ENCODE peak calls at places on chromosomes 11 and 22, in five cellular contexts. F is HEK293T, J is H1, T is HepG2, P is NT2/D1. V is an unnamed sample.

GRCh38 chr11:63985812-63986155 is 454 bp upstream of the OTUB1 start:
- DNase-seq in J (no peak), F (no peak), P (no peak), T (no peak), V (peak)

GRCh38 chr11:359181-359714 is 10.1 kb upstream of the B4GALNT4 start:
- DNase-seq in P (no peak), J (no peak), F (no peak), T (no peak), V (no peak)

GRCh38 chr11:124672531-124673215 is 866 bp downstream of the SIAE start:
- DNase-seq in P (no peak), J (no peak), F (no peak), T (no peak), V (no peak)

GRCh38 chr11:3021125-3021524 is 29.0 kb upstream of the NAP1L4 start:
- DNase-seq in T (peak), F (peak), J (no peak), P (peak), V (no peak)

GRCh38 chr11:26827567-26828037 is 105.7 kb upstream of the SLC5A12 start:
- DNase-seq in J (no peak), F (no peak), T (no peak), P (no peak), V (no peak)

GRCh38 chr11:1305063-1305495 is 4.4 kb downstream of the TOLLIP start:
- DNase-seq in T (no peak), F (no peak), P (no peak), J (peak), V (no peak)

GRCh38 chr11:65308281-65308891 is 6.3 kb upstream of the CDC42EP2 start:
- DNase-seq in T (no peak), F (no peak), J (no peak), P (no peak), V (no peak)

GRCh38 chr11:27385245-27385644 is 22.2 kb upstream of the CCDC34 start:
- DNase-seq in F (no peak), P (no peak), J (no peak), T (no peak), V (no peak)

GRCh38 chr11:119607726-119608125 is 121.3 kb downstream of the NECTIN1 start:
- DNase-seq in F (no peak), P (no peak), T (no peak), J (no peak), V (no peak)

GRCh38 chr11:117037279-117037951 is 60.8 kb downstream of the SIK3 start:
- DNase-seq in T (no peak), J (no peak), P (no peak), F (no peak), V (no peak)

GRCh38 chr11:10625281-10625981 is 57.0 kb upstream of the LYVE1 start:
- DNase-seq in T (no peak), P (no peak), J (peak), F (no peak), V (no peak)

GRCh38 chr22:50192056-50192824 is 6.5 kb downstream of the TRABD start:
- DNase-seq in P (no peak), F (no peak), T (no peak), J (no peak), V (no peak)

GRCh38 chr11:66101055-66101454 is 31.0 kb downstream of the PACS1 start:
- DNase-seq in P (no peak), F (no peak), J (no peak), T (no peak), V (no peak)

GRCh38 chr11:61350803-61351202 is 10.9 kb downstream of the CYB561A3 start:
- DNase-seq in P (no peak), J (no peak), T (no peak), F (no peak), V (no peak)

GRCh38 chr11:18115360-18116127 is 9.7 kb upstream of the SAAL1 start:
- DNase-seq in J (peak), P (peak), T (peak), F (peak), V (peak)

GRCh38 chr11:95638501-95638900 is 151.1 kb downstream of the FAM76B start:
- DNase-seq in F (no peak), P (no peak), T (no peak), J (no peak), V (no peak)

GRCh38 chr11:68843052-68843561 is 1.4 kb upstream of the CPT1A start:
- DNase-seq in T (no peak), P (no peak), F (no peak), J (no peak), V (no peak)

GRCh38 chr22:26553056-26553752 is 36.7 kb downstream of the TPST2 start:
- DNase-seq in P (no peak), J (no peak), F (no peak), T (no peak), V (no peak)

GRCh38 chr22:27074016-27074415 is 416.6 kb downstream of the MIAT start:
- DNase-seq in F (no peak), J (no peak), T (no peak), P (no peak), V (no peak)

DNA sequence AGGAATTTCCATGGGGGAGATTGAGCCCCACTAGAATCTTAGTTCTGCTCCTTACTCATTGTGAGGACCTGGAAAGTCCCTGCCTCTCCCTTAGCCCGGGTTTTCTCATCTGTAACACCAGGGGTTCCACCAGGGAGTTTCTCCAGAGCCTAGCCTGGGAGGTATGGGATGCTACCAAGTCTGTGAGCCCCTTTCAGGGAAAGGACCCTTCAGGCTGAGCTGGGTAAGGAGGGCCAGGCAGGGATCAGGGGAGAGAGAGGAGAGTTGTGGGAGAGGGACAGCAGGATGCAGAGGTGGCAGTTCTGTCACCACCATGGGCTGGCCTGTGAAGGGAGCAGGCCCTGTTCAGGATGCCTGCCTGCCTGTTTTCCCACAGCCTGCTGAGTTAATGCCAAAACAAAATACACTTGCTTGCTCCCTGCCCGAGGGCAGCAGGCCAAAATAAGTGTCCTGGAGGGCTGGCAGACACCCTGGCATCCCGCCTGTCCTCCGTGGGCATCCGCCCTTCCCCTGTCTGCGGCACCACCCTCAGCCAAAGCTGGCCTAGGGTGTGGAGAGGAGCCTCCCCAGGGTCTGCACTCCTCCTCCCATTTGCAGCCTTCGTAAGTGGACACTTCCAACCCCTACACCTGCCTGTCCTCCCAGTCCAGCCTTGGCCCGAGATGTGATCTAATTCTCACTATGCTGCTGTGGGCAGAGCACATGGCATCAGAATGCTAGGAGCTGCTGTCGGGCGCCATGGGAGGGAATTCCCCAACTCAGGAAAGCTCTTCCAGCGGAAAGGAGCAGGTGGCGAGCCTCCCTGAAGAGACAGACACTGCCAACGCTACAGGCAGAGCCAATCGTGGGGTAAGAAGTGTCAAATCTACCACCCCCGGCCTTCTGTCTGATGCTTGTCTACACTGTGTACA is 5.9 kb upstream of the FCHSD2 start:
- DNase-seq in J (no peak), F (no peak), T (no peak), P (no peak), V (no peak)
- TF ChIP-seq SUZ12 in J (no peak), F (no peak), T (no peak), P (no peak), V (no peak)

GRCh38 chr11:12077535-12078280 is 32.7 kb upstream of the MICAL2 start:
- DNase-seq in T (no peak), P (no peak), J (no peak), F (no peak), V (no peak)
- TF ChIP-seq SUZ12 in T (no peak), P (no peak), J (no peak), F (no peak), V (no peak)

GRCh38 chr22:20573176-20573829 is 65.9 kb downstream of the MED15 start:
- DNase-seq in T (no peak), J (no peak), F (no peak), P (no peak), V (no peak)

GRCh38 chr22:20572132-20572802 is 64.9 kb downstream of the MED15 start:
- DNase-seq in F (no peak), J (no peak), T (no peak), P (no peak), V (no peak)

GRCh38 chr22:20571078-20571503 is 63.7 kb downstream of the MED15 start:
- DNase-seq in T (no peak), J (no peak), F (no peak), P (no peak), V (no peak)

GRCh38 chr22:20569059-20570058 is 61.9 kb downstream of the MED15 start:
- DNase-seq in F (no peak), P (no peak), T (no peak), J (no peak), V (peak)

DNA sequence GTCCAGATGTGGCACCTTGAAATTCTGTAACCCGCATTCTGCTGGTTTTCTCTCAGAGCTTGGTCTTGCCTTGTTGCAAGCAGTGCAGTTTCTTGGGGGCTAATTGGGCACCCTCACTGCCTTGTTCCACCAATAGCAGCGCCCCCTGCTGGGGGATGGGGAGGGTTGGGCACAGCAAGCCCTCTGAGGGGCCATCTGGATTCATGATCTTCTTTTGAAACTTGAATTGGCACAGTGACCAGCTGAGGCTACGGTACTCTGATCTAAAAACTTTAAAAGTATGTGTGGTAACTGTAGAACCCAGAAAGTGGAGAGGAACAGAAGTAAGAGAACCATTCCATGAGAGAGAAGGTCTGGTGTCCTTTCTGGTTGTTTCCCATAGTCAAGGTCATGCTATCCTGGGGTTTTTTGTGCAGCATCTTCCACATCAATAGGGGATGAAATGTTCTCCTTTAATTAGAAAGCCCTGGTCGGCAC is 64.2 kb downstream of the MED15 start:
- DNase-seq in J (peak), P (no peak), T (peak), F (peak), V (no peak)
- TF ChIP-seq SUZ12 in J (no peak), P (no peak), T (no peak), F (no peak), V (no peak)

DNA sequence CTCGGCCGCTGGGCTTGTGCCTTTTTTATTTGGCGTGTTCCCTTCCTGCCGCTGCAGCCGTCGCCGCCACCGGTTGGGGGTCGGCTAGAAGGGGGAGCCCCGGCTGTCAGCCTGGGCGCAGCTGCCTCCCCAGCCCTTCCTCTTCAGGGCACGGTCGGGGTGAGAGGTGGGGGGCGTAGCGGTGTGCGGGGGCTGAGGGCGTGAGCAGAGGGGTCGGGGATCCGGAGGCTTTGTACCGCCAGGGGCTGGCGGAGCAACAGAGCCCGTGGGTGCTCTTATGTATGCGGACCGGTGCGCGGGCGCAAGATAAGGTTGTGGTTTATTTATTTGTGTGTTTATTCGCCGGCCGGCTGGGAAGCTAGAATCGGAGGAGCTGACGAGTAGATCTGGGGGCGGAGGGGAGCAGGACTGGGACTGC is 482 bp downstream of the ZBTB16 start:
- DNase-seq in F (peak), J (peak), T (no peak), P (no peak), V (no peak)
- TF ChIP-seq SUZ12 in F (no peak), J (no peak), T (no peak), P (no peak), V (no peak)

GRCh38 chr11:14620027-14620511 is 23.5 kb upstream of the PDE3B start:
- DNase-seq in J (no peak), T (peak), P (no peak), F (no peak), V (no peak)
- TF ChIP-seq SUZ12 in J (no peak), T (no peak), P (no peak), F (no peak), V (no peak)